ENCODE peak calls at places on chromosomes 6 and 20, in ten cellular contexts. Y, Z, R, E, C, O, X, N, G and U are unnamed samples.

GRCh38 chr6:115908906-115909559 is 151.7 kb downstream of the FRK start:
- DNase-seq in G (no peak), Z (no peak), N (no peak), Y (no peak), X (no peak), O (no peak), C (no peak), R (no peak), E (no peak), U (no peak)

GRCh38 chr6:154307696-154308425 is 48.7 kb downstream of the IPCEF1 start:
- DNase-seq in O (no peak), E (no peak), Z (no peak), X (no peak), Y (no peak), G (no peak), R (no peak), N (no peak), C (no peak), U (no peak)

GRCh38 chr6:136077834-136078576 is 172.1 kb downstream of the MTFR2 start:
- DNase-seq in Z (no peak), C (peak; percentile 97), X (no peak), O (no peak), G (no peak), N (no peak), E (no peak), R (peak; percentile 95), Y (peak; percentile 76), U (no peak)

GRCh38 chr6:30885999-30886896 is 1.9 kb downstream of the DDR1 start:
- DNase-seq in O (no peak), G (peak; percentile 48), C (peak; percentile 53), X (no peak), Y (no peak), R (peak; percentile 95), N (no peak), E (peak; percentile 76), Z (no peak), U (peak; percentile 51)

GRCh38 chr6:41462980-41463930 is 82.9 kb upstream of the FOXP4 start:
- DNase-seq in G (peak; percentile 73), O (no peak), R (peak; percentile 75), X (no peak), N (no peak), C (no peak), Y (no peak), E (peak; percentile 41), Z (peak; percentile 5), U (no peak)

GRCh38 chr6:97963148-97963680 is 680.2 kb upstream of the MMS22L start:
- DNase-seq in G (no peak), E (no peak), C (peak; percentile 16), R (no peak), Z (no peak), Y (peak; percentile 24), N (no peak), X (no peak), O (no peak), U (no peak)

GRCh38 chr6:110873981-110874879 is at the start of gene AMD1:
- DNase-seq in G (peak; percentile 98), Z (peak; percentile 91), Y (peak; percentile 92), C (peak; percentile 85), N (peak; percentile 93), R (peak; percentile 98), O (peak; percentile 95), X (peak; percentile 93), E (peak; percentile 98), U (peak; percentile 93)

GRCh38 chr6:10793695-10794094 is 44.6 kb downstream of the MAK start:
- DNase-seq in R (no peak), Y (no peak), N (no peak), Z (no peak), G (no peak), C (no peak), E (no peak), X (no peak), O (no peak), U (no peak)

GRCh38 chr20:43959079-43959919 is 44.6 kb downstream of the TOX2 start:
- DNase-seq in Y (no peak), N (no peak), R (no peak), G (no peak), X (peak; percentile 17), E (no peak), Z (no peak), O (no peak), C (no peak), U (no peak)

GRCh38 chr6:33091957-33092356 is 16.2 kb downstream of the HLA-DPB1 start:
- DNase-seq in O (peak; percentile 45), G (no peak), R (no peak), E (no peak), C (no peak), Z (no peak), N (peak; percentile 35), X (peak; percentile 37), Y (no peak), U (no peak)

GRCh38 chr6:2622683-2623082 is 128.0 kb downstream of the MYLK4 start:
- DNase-seq in C (no peak), X (no peak), R (no peak), E (no peak), Z (no peak), N (no peak), O (no peak), Y (no peak), G (no peak), U (no peak)

GRCh38 chr20:10800288-10800687 is 126.5 kb upstream of the JAG1 start:
- DNase-seq in Y (no peak), G (no peak), R (no peak), N (no peak), E (no peak), O (no peak), C (no peak), Z (no peak), X (no peak), U (no peak)

GRCh38 chr20:61840661-61841455 is 224.8 kb downstream of the TAF4 start:
- DNase-seq in X (no peak), Y (no peak), R (no peak), C (no peak), G (no peak), O (no peak), E (no peak), Z (no peak), N (no peak), U (no peak)

GRCh38 chr6:170512249-170512648 is 40.9 kb downstream of the PSMB1 start:
- DNase-seq in C (no peak), Y (no peak), N (no peak), X (no peak), G (no peak), E (no peak), Z (no peak), R (no peak), O (no peak), U (no peak)

GRCh38 chr20:63911171-63911570 is 16.2 kb downstream of the DNAJC5 start:
- DNase-seq in N (no peak), Z (no peak), G (no peak), E (peak; percentile 67), R (no peak), O (no peak), C (no peak), Y (no peak), X (no peak), U (peak; percentile 15)

GRCh38 chr20:50916257-50916656 is 15.0 kb downstream of the ADNP start:
- DNase-seq in G (no peak), O (no peak), C (no peak), X (no peak), E (no peak), Y (no peak), R (peak; percentile 70), Z (no peak), N (no peak), U (no peak)

GRCh38 chr20:49989234-49990065 is 6.7 kb downstream of the SNAI1 start:
- DNase-seq in G (peak; percentile 59), R (peak; percentile 85), Y (no peak), N (no peak), E (no peak), X (no peak), C (peak; percentile 92), Z (no peak), O (no peak), U (no peak)

GRCh38 chr20:32536861-32537656 is 48.1 kb downstream of the NOL4L start:
- DNase-seq in G (no peak), Z (no peak), N (peak; percentile 35), E (no peak), X (peak; percentile 57), R (no peak), C (no peak), Y (no peak), O (peak; percentile 58), U (no peak)

GRCh38 chr20:47500554-47500953 is 1.1 kb upstream of the NCOA3 start:
- DNase-seq in Z (no peak), R (no peak), O (no peak), E (no peak), Y (no peak), C (no peak), X (no peak), G (no peak), N (no peak), U (no peak)

GRCh38 chr6:3748208-3748701 is 3.3 kb downstream of the PXDC1 start:
- DNase-seq in E (peak; percentile 22), N (no peak), Z (no peak), G (peak; percentile 71), Y (no peak), R (peak; percentile 88), O (no peak), X (no peak), C (no peak), U (no peak)

GRCh38 chr20:7742479-7742878 is 197.8 kb downstream of the HAO1 start:
- DNase-seq in X (no peak), O (no peak), C (peak; percentile 79), Z (no peak), G (no peak), Y (peak; percentile 55), N (no peak), E (no peak), R (no peak), U (no peak)

GRCh38 chr6:40923860-40924259 is 115.2 kb downstream of the UNC5CL start:
- DNase-seq in C (no peak), O (no peak), R (no peak), Z (no peak), Y (no peak), E (no peak), G (no peak), N (no peak), X (no peak), U (no peak)

GRCh38 chr20:39381598-39381997 is 419.5 kb downstream of the DHX35 start:
- DNase-seq in C (no peak), O (no peak), R (no peak), X (no peak), G (no peak), N (no peak), Y (no peak), E (no peak), Z (no peak), U (no peak)

GRCh38 chr20:23032679-23033078 is 2.4 kb upstream of the SSTR4 start:
- DNase-seq in R (no peak), Y (no peak), N (no peak), C (no peak), O (no peak), G (no peak), E (no peak), Z (no peak), X (no peak), U (no peak)

GRCh38 chr6:139409026-139409425 is 34.6 kb upstream of the CITED2 start:
- DNase-seq in N (no peak), O (no peak), E (no peak), X (no peak), Z (no peak), R (peak; percentile 66), Y (peak; percentile 79), G (no peak), C (no peak), U (no peak)

GRCh38 chr20:43914697-43915208 is at the start of gene TOX2:
- DNase-seq in R (peak; percentile 63), E (no peak), X (peak; percentile 50), Y (no peak), N (peak; percentile 9), Z (no peak), O (peak; percentile 33), C (no peak), G (peak; percentile 44), U (no peak)

GRCh38 chr6:93727447-93727846 is 308.1 kb upstream of the EPHA7 start:
- DNase-seq in E (no peak), R (no peak), X (no peak), N (no peak), O (no peak), Y (no peak), C (no peak), G (no peak), Z (no peak), U (no peak)

GRCh38 chr6:149887343-149887742 is 10.6 kb downstream of the RAET1E start:
- DNase-seq in N (no peak), Z (no peak), G (no peak), O (no peak), Y (no peak), R (peak; percentile 70), X (no peak), C (peak; percentile 89), E (no peak), U (no peak)